ENCODE peak calls at places on chromosomes 12 and 14, in four cellular contexts. H, M, P and A are unnamed samples.
A peak's percentile ranks its signal among the peaks of the same experiment; 100 is the strongest.

GRCh38 chr12:22543246-22544037 is 900 bp downstream of the C2CD5 start:
- DNase-seq in H (peak; percentile 31), M (peak; percentile 21), P (peak; percentile 78), A (peak; percentile 32)

GRCh38 chr12:43551271-43551970 is 582 bp downstream of the ADAMTS20 start:
- DNase-seq in H (no peak), M (no peak), P (no peak), A (peak; percentile 19)

GRCh38 chr12:66708704-66709443 is 30.0 kb upstream of the GRIP1 start:
- DNase-seq in H (no peak), M (peak; percentile 20), P (no peak), A (no peak)

GRCh38 chr12:34591966-34592365 is 569.7 kb downstream of the ALG10 start:
- DNase-seq in H (no peak), M (no peak), P (no peak), A (no peak)

GRCh38 chr12:66144796-66145754 is 14.5 kb upstream of the LLPH start:
- DNase-seq in H (peak; percentile 31), M (peak; percentile 95), P (no peak), A (no peak)

GRCh38 chr12:124418791-124419190 is 123.9 kb downstream of the RFLNA start:
- DNase-seq in H (no peak), M (no peak), P (no peak), A (no peak)

GRCh38 chr14:30521899-30522736 is 36.8 kb upstream of the G2E3 start:
- DNase-seq in H (peak; percentile 14), M (peak; percentile 62), P (no peak), A (no peak)

GRCh38 chr12:101777476-101777875 is 38.2 kb upstream of the SYCP3 start:
- DNase-seq in H (no peak), M (no peak), P (no peak), A (no peak)

GRCh38 chr12:87871061-87871460 is 158.1 kb downstream of the C12orf50 start:
- DNase-seq in H (peak; percentile 35), M (peak; percentile 2), P (no peak), A (no peak)

GRCh38 chr12:64186789-64187188 is 35.3 kb downstream of the KICS2 start:
- DNase-seq in H (no peak), M (no peak), P (no peak), A (no peak)

GRCh38 chr14:61528591-61529021 is 166.7 kb upstream of the HIF1A start:
- DNase-seq in H (peak; percentile 96), M (peak; percentile 76), P (no peak), A (no peak)

GRCh38 chr12:13980548-13981295 is 680 bp downstream of the GRIN2B start:
- DNase-seq in H (no peak), M (no peak), P (peak; percentile 65), A (no peak)

GRCh38 chr12:75137896-75138295 is 71.7 kb downstream of the KCNC2 start:
- DNase-seq in H (peak; percentile 0), M (no peak), P (no peak), A (no peak)

GRCh38 chr12:124190301-124191023 is 104.4 kb upstream of the RFLNA start:
- DNase-seq in H (no peak), M (no peak), P (no peak), A (no peak)

GRCh38 chr12:22100952-22101748 is 55.1 kb downstream of the CMAS start:
- DNase-seq in H (peak; percentile 47), M (peak; percentile 83), P (no peak), A (peak; percentile 19)

GRCh38 chr14:91580886-91581615 is 70.9 kb upstream of the PPP4R3A start:
- DNase-seq in H (no peak), M (no peak), P (no peak), A (no peak)

GRCh38 chr14:56810850-56811595 is 744 bp upstream of the OTX2 start:
- DNase-seq in H (no peak), M (no peak), P (no peak), A (no peak)

GRCh38 chr12:131121705-131122405 is 168.1 kb downstream of the ADGRD1 start:
- DNase-seq in H (no peak), M (no peak), P (no peak), A (no peak)

GRCh38 chr12:49131973-49132461 is 822 bp upstream of the TUBA1B start:
- DNase-seq in H (peak; percentile 47), M (peak; percentile 61), P (no peak), A (no peak)

GRCh38 chr12:53221203-53222076 is 10.6 kb downstream of the RARG start:
- DNase-seq in H (peak; percentile 31), M (peak; percentile 73), P (peak; percentile 92), A (peak; percentile 72)

DNA sequence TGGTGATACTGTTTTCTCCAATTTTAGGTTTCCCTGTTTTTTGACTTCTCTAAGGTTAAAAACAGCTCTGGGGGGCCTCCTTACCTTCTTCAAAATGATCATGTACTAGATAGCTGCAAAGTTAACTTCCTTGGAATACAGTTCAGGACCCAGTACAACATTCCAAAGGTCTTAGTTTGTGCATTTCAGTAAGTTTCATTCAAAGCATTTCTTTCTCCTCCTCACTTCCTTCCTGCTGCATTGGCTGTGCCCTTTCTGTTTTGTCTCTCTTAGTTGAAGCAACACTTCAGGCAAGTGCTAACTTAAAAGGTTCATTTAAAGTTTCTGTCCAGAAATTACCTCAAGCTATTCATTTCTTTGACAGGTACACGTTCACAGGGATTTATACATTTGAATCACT is 95.7 kb downstream of the SCN8A start:
- DNase-seq in H (peak; percentile 36), M (peak; percentile 48), P (no peak), A (no peak)
- H3K4me3 ChIP-seq in H (no peak overlapping the region), M (no peak overlapping the region), P (no peak overlapping the region), A (no peak overlapping the region)

DNA sequence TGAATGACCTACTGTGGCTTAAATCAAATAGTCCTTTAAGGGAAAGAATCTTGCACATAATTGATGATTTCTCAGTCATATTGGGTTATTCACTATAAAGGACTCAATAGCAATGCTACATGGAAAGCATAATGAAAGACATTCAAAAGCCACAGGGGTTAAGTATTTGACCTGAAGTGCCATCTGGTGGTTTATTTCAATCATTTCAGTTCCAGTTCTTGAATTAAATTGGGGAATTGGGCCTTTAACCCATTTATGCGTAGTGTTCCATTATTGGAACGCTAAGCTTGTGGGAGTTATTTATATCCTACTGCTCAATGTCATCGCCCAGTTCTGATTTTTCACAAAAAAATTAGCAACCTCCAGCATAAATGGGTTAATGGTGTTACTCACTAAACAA is 41.3 kb upstream of the C12orf71 start:
- DNase-seq in H (no peak), M (peak; percentile 38), P (no peak), A (no peak)
- TF ChIP-seq CTCF in H (no peak), M (no peak), P (no peak), A (no peak)

GRCh38 chr14:38490273-38490672 is 234.4 kb upstream of the CLEC14A start:
- DNase-seq in H (no peak), M (no peak), P (no peak), A (no peak)
- H3K4me3 ChIP-seq in H (no peak overlapping the region), M (no peak overlapping the region), P (no peak overlapping the region), A (no peak overlapping the region)

GRCh38 chr14:70096866-70097265 is 91.9 kb downstream of the SLC8A3 start:
- DNase-seq in H (no peak), M (peak; percentile 32), P (no peak), A (no peak)
- TF ChIP-seq CTCF in H (no peak), M (peak; percentile 51), P (no peak), A (no peak)